ENCODE peak calls at places on chromosomes 4 and X, in nine cellular contexts. One of them, this sample, is unnamed.

GRCh38 chr4:168654206-168655174 is 157.6 kb downstream of the PALLD start:
- DNase-seq in activated T-cell treated with anti-CD3 and anti-CD28 coated beads for 24 hours: no peak
- DNase-seq in MG63: no peak
- DNase-seq in upper lobe of right lung: no peak
- DNase-seq in GM10248: no peak
- DNase-seq in RPMI8226: peak; percentile 3
- DNase-seq in GM04504: no peak
- DNase-seq in right atrium auricular region: no peak
- DNase-seq in NB4: no peak
- DNase-seq in this sample: no peak

GRCh38 chr4:70772929-70773555 is 51.3 kb downstream of the RUFY3 start:
- DNase-seq in activated T-cell treated with anti-CD3 and anti-CD28 coated beads for 24 hours: no peak
- DNase-seq in RPMI8226: no peak
- DNase-seq in upper lobe of right lung: no peak
- DNase-seq in right atrium auricular region: no peak
- DNase-seq in GM04504: no peak
- DNase-seq in NB4: peak; percentile 4
- DNase-seq in GM10248: peak; percentile 47
- DNase-seq in MG63: no peak
- DNase-seq in this sample: no peak

GRCh38 chr4:9880411-9881197 is 99.2 kb downstream of the DRD5 start:
- DNase-seq in activated T-cell treated with anti-CD3 and anti-CD28 coated beads for 24 hours: no peak
- DNase-seq in GM10248: no peak
- DNase-seq in NB4: no peak
- DNase-seq in MG63: no peak
- DNase-seq in RPMI8226: no peak
- DNase-seq in GM04504: no peak
- DNase-seq in upper lobe of right lung: no peak
- DNase-seq in right atrium auricular region: no peak
- DNase-seq in this sample: peak; percentile 38

GRCh38 chr4:152678841-152679240 is 956 bp downstream of the TMEM154 start:
- DNase-seq in RPMI8226: no peak
- DNase-seq in upper lobe of right lung: no peak
- DNase-seq in MG63: no peak
- DNase-seq in GM04504: no peak
- DNase-seq in activated T-cell treated with anti-CD3 and anti-CD28 coated beads for 24 hours: no peak
- DNase-seq in right atrium auricular region: no peak
- DNase-seq in NB4: peak; percentile 15
- DNase-seq in GM10248: no peak
- DNase-seq in this sample: no peak

GRCh38 chrX:41688835-41689234 is at the start of gene GPR34:
- DNase-seq in NB4: peak; percentile 9
- DNase-seq in GM10248: no peak
- DNase-seq in right atrium auricular region: no peak
- DNase-seq in upper lobe of right lung: no peak
- DNase-seq in GM04504: no peak
- DNase-seq in RPMI8226: no peak
- DNase-seq in activated T-cell treated with anti-CD3 and anti-CD28 coated beads for 24 hours: peak; percentile 6
- DNase-seq in MG63: no peak
- DNase-seq in this sample: no peak

GRCh38 chr4:179399054-179399782 is 1957.0 kb upstream of the AGA start:
- DNase-seq in GM10248: no peak
- DNase-seq in GM04504: no peak
- DNase-seq in RPMI8226: no peak
- DNase-seq in MG63: no peak
- DNase-seq in NB4: peak; percentile 45
- DNase-seq in upper lobe of right lung: no peak
- DNase-seq in activated T-cell treated with anti-CD3 and anti-CD28 coated beads for 24 hours: no peak
- DNase-seq in right atrium auricular region: no peak
- DNase-seq in this sample: no peak

GRCh38 chr4:15333692-15334633 is 93.9 kb upstream of the C1QTNF7 start:
- DNase-seq in RPMI8226: no peak
- DNase-seq in GM10248: no peak
- DNase-seq in MG63: no peak
- DNase-seq in activated T-cell treated with anti-CD3 and anti-CD28 coated beads for 24 hours: no peak
- DNase-seq in GM04504: no peak
- DNase-seq in upper lobe of right lung: no peak
- DNase-seq in NB4: no peak
- DNase-seq in right atrium auricular region: no peak
- DNase-seq in this sample: no peak

GRCh38 chrX:153830632-153831434 is 489 bp upstream of the PDZD4 start:
- DNase-seq in NB4: no peak
- DNase-seq in upper lobe of right lung: no peak
- DNase-seq in GM10248: peak; percentile 14
- DNase-seq in activated T-cell treated with anti-CD3 and anti-CD28 coated beads for 24 hours: no peak
- DNase-seq in RPMI8226: no peak
- DNase-seq in MG63: no peak
- DNase-seq in right atrium auricular region: no peak
- DNase-seq in GM04504: no peak
- DNase-seq in this sample: no peak

GRCh38 chr4:163548481-163549243 is 54.2 kb downstream of the TMA16 start:
- DNase-seq in GM04504: peak; percentile 22
- DNase-seq in upper lobe of right lung: no peak
- DNase-seq in activated T-cell treated with anti-CD3 and anti-CD28 coated beads for 24 hours: no peak
- DNase-seq in MG63: no peak
- DNase-seq in NB4: peak; percentile 59
- DNase-seq in GM10248: peak; percentile 37
- DNase-seq in right atrium auricular region: no peak
- DNase-seq in RPMI8226: peak; percentile 13
- DNase-seq in this sample: peak; percentile 79

GRCh38 chr4:52260507-52261302 is 209.6 kb downstream of the SPATA18 start:
- DNase-seq in right atrium auricular region: no peak
- DNase-seq in NB4: no peak
- DNase-seq in activated T-cell treated with anti-CD3 and anti-CD28 coated beads for 24 hours: no peak
- DNase-seq in GM10248: no peak
- DNase-seq in GM04504: no peak
- DNase-seq in upper lobe of right lung: no peak
- DNase-seq in RPMI8226: no peak
- DNase-seq in MG63: no peak
- DNase-seq in this sample: no peak

GRCh38 chr4:95049838-95050237 is 292.1 kb downstream of the BMPR1B start:
- DNase-seq in NB4: no peak
- DNase-seq in activated T-cell treated with anti-CD3 and anti-CD28 coated beads for 24 hours: no peak
- DNase-seq in upper lobe of right lung: no peak
- DNase-seq in RPMI8226: no peak
- DNase-seq in GM04504: no peak
- DNase-seq in MG63: peak; percentile 1
- DNase-seq in right atrium auricular region: no peak
- DNase-seq in GM10248: no peak
- DNase-seq in this sample: no peak

GRCh38 chrX:77431227-77431626 is 16.0 kb upstream of the FGF16 start:
- DNase-seq in activated T-cell treated with anti-CD3 and anti-CD28 coated beads for 24 hours: no peak
- DNase-seq in MG63: peak; percentile 19
- DNase-seq in upper lobe of right lung: no peak
- DNase-seq in GM04504: peak; percentile 69
- DNase-seq in right atrium auricular region: peak; percentile 60
- DNase-seq in GM10248: no peak
- DNase-seq in NB4: peak; percentile 88
- DNase-seq in RPMI8226: no peak
- DNase-seq in this sample: peak; percentile 91

GRCh38 chr4:68175562-68176155 is 46.0 kb upstream of the TMPRSS11F start:
- DNase-seq in right atrium auricular region: no peak
- DNase-seq in RPMI8226: peak; percentile 60
- DNase-seq in activated T-cell treated with anti-CD3 and anti-CD28 coated beads for 24 hours: peak; percentile 11
- DNase-seq in GM04504: peak; percentile 24
- DNase-seq in upper lobe of right lung: no peak
- DNase-seq in GM10248: peak; percentile 47
- DNase-seq in NB4: peak; percentile 65
- DNase-seq in MG63: peak; percentile 1
- DNase-seq in this sample: peak; percentile 93

GRCh38 chrX:12758291-12758690 is 32.9 kb upstream of the PRPS2 start:
- DNase-seq in GM10248: no peak
- DNase-seq in right atrium auricular region: no peak
- DNase-seq in RPMI8226: no peak
- DNase-seq in upper lobe of right lung: no peak
- DNase-seq in GM04504: no peak
- DNase-seq in MG63: no peak
- DNase-seq in activated T-cell treated with anti-CD3 and anti-CD28 coated beads for 24 hours: no peak
- DNase-seq in NB4: peak; percentile 11
- DNase-seq in this sample: peak; percentile 31

GRCh38 chrX:41889317-41890025 is 33.9 kb downstream of the CASK start:
- DNase-seq in MG63: no peak
- DNase-seq in upper lobe of right lung: no peak
- DNase-seq in right atrium auricular region: no peak
- DNase-seq in RPMI8226: no peak
- DNase-seq in NB4: no peak
- DNase-seq in GM10248: no peak
- DNase-seq in GM04504: no peak
- DNase-seq in activated T-cell treated with anti-CD3 and anti-CD28 coated beads for 24 hours: no peak
- DNase-seq in this sample: no peak

GRCh38 chr4:186486172-186486571 is 69.2 kb downstream of the MTNR1A start:
- DNase-seq in GM04504: no peak
- DNase-seq in NB4: no peak
- DNase-seq in right atrium auricular region: no peak
- DNase-seq in GM10248: no peak
- DNase-seq in MG63: peak; percentile 16
- DNase-seq in RPMI8226: no peak
- DNase-seq in activated T-cell treated with anti-CD3 and anti-CD28 coated beads for 24 hours: no peak
- DNase-seq in upper lobe of right lung: no peak
- DNase-seq in this sample: no peak

GRCh38 chr4:77142642-77143020 is 14.4 kb upstream of the CCNG2 start:
- DNase-seq in right atrium auricular region: no peak
- DNase-seq in upper lobe of right lung: no peak
- DNase-seq in RPMI8226: no peak
- DNase-seq in MG63: no peak
- DNase-seq in GM04504: no peak
- DNase-seq in NB4: no peak
- DNase-seq in activated T-cell treated with anti-CD3 and anti-CD28 coated beads for 24 hours: no peak
- DNase-seq in GM10248: no peak
- DNase-seq in this sample: no peak

GRCh38 chrX:52420824-52421443 is 52.1 kb downstream of the XAGE2 start:
- DNase-seq in upper lobe of right lung: no peak
- DNase-seq in GM10248: no peak
- DNase-seq in RPMI8226: no peak
- DNase-seq in GM04504: no peak
- DNase-seq in activated T-cell treated with anti-CD3 and anti-CD28 coated beads for 24 hours: no peak
- DNase-seq in NB4: peak; percentile 10
- DNase-seq in right atrium auricular region: no peak
- DNase-seq in MG63: no peak
- DNase-seq in this sample: no peak

GRCh38 chr4:71456841-71457240 is 118.0 kb downstream of the SLC4A4 start:
- DNase-seq in GM10248: no peak
- DNase-seq in activated T-cell treated with anti-CD3 and anti-CD28 coated beads for 24 hours: no peak
- DNase-seq in upper lobe of right lung: no peak
- DNase-seq in RPMI8226: no peak
- DNase-seq in GM04504: peak; percentile 86
- DNase-seq in NB4: peak; percentile 4
- DNase-seq in MG63: peak; percentile 60
- DNase-seq in right atrium auricular region: no peak
- DNase-seq in this sample: no peak

GRCh38 chrX:134186362-134187121 is 50.4 kb upstream of the CCDC160 start:
- DNase-seq in RPMI8226: peak; percentile 9
- DNase-seq in GM10248: peak; percentile 14
- DNase-seq in upper lobe of right lung: no peak
- DNase-seq in right atrium auricular region: no peak
- DNase-seq in MG63: no peak
- DNase-seq in activated T-cell treated with anti-CD3 and anti-CD28 coated beads for 24 hours: peak; percentile 36
- DNase-seq in GM04504: no peak
- DNase-seq in NB4: peak; percentile 60
- DNase-seq in this sample: peak; percentile 76

GRCh38 chrX:17375631-17376380 is 806 bp downstream of the NHS start:
- DNase-seq in GM10248: no peak
- DNase-seq in upper lobe of right lung: peak; percentile 64
- DNase-seq in NB4: no peak
- DNase-seq in RPMI8226: no peak
- DNase-seq in MG63: peak; percentile 34
- DNase-seq in GM04504: no peak
- DNase-seq in right atrium auricular region: no peak
- DNase-seq in activated T-cell treated with anti-CD3 and anti-CD28 coated beads for 24 hours: no peak
- DNase-seq in this sample: no peak

GRCh38 chrX:19194285-19195242 is 72.3 kb upstream of the ADGRG2 start:
- DNase-seq in right atrium auricular region: no peak
- DNase-seq in MG63: no peak
- DNase-seq in upper lobe of right lung: no peak
- DNase-seq in activated T-cell treated with anti-CD3 and anti-CD28 coated beads for 24 hours: no peak
- DNase-seq in GM04504: no peak
- DNase-seq in NB4: no peak
- DNase-seq in GM10248: no peak
- DNase-seq in RPMI8226: peak; percentile 16
- DNase-seq in this sample: no peak

GRCh38 chr4:8392591-8393190 is 47.8 kb downstream of the ACOX3 start:
- DNase-seq in NB4: peak; percentile 47
- DNase-seq in GM04504: no peak
- DNase-seq in RPMI8226: no peak
- DNase-seq in GM10248: no peak
- DNase-seq in activated T-cell treated with anti-CD3 and anti-CD28 coated beads for 24 hours: no peak
- DNase-seq in right atrium auricular region: no peak
- DNase-seq in MG63: no peak
- DNase-seq in upper lobe of right lung: no peak
- DNase-seq in this sample: no peak

GRCh38 chrX:136219893-136220292 is 31.3 kb downstream of the MAP7D3 start:
- DNase-seq in NB4: no peak
- DNase-seq in RPMI8226: no peak
- DNase-seq in MG63: no peak
- DNase-seq in GM04504: no peak
- DNase-seq in right atrium auricular region: no peak
- DNase-seq in GM10248: no peak
- DNase-seq in upper lobe of right lung: no peak
- DNase-seq in activated T-cell treated with anti-CD3 and anti-CD28 coated beads for 24 hours: no peak
- DNase-seq in this sample: no peak

GRCh38 chr4:5142726-5143125 is 91.4 kb downstream of the STK32B start:
- DNase-seq in RPMI8226: peak; percentile 9
- DNase-seq in right atrium auricular region: no peak
- DNase-seq in NB4: peak; percentile 70
- DNase-seq in MG63: peak; percentile 3
- DNase-seq in activated T-cell treated with anti-CD3 and anti-CD28 coated beads for 24 hours: no peak
- DNase-seq in upper lobe of right lung: no peak
- DNase-seq in GM04504: peak; percentile 23
- DNase-seq in GM10248: no peak
- DNase-seq in this sample: peak; percentile 25

GRCh38 chr4:140829825-140830224 is 73.6 kb upstream of the TBC1D9 start:
- DNase-seq in upper lobe of right lung: no peak
- DNase-seq in NB4: no peak
- DNase-seq in activated T-cell treated with anti-CD3 and anti-CD28 coated beads for 24 hours: no peak
- DNase-seq in MG63: no peak
- DNase-seq in right atrium auricular region: no peak
- DNase-seq in GM10248: peak; percentile 25
- DNase-seq in GM04504: no peak
- DNase-seq in RPMI8226: peak; percentile 64
- DNase-seq in this sample: no peak

GRCh38 chr4:83490876-83491450 is 6.1 kb upstream of the ABRAXAS1 start:
- DNase-seq in NB4: peak; percentile 53
- DNase-seq in upper lobe of right lung: no peak
- DNase-seq in GM04504: no peak
- DNase-seq in RPMI8226: peak; percentile 20
- DNase-seq in GM10248: peak; percentile 54
- DNase-seq in right atrium auricular region: no peak
- DNase-seq in MG63: no peak
- DNase-seq in activated T-cell treated with anti-CD3 and anti-CD28 coated beads for 24 hours: no peak
- DNase-seq in this sample: peak; percentile 67

GRCh38 chr4:173913496-173913895 is 370.0 kb downstream of the FBXO8 start:
- DNase-seq in NB4: no peak
- DNase-seq in GM10248: no peak
- DNase-seq in upper lobe of right lung: no peak
- DNase-seq in GM04504: no peak
- DNase-seq in right atrium auricular region: no peak
- DNase-seq in RPMI8226: no peak
- DNase-seq in activated T-cell treated with anti-CD3 and anti-CD28 coated beads for 24 hours: no peak
- DNase-seq in MG63: no peak
- DNase-seq in this sample: no peak

GRCh38 chr4:56305390-56305789 is 81.9 kb downstream of the AASDH start:
- DNase-seq in NB4: no peak
- DNase-seq in upper lobe of right lung: no peak
- DNase-seq in right atrium auricular region: no peak
- DNase-seq in MG63: no peak
- DNase-seq in GM04504: no peak
- DNase-seq in RPMI8226: peak; percentile 4
- DNase-seq in GM10248: no peak
- DNase-seq in activated T-cell treated with anti-CD3 and anti-CD28 coated beads for 24 hours: no peak
- DNase-seq in this sample: no peak

GRCh38 chrX:55111578-55112254 is 22.9 kb downstream of the PAGE2 start:
- DNase-seq in GM04504: no peak
- DNase-seq in NB4: no peak
- DNase-seq in GM10248: no peak
- DNase-seq in upper lobe of right lung: no peak
- DNase-seq in MG63: no peak
- DNase-seq in activated T-cell treated with anti-CD3 and anti-CD28 coated beads for 24 hours: no peak
- DNase-seq in right atrium auricular region: no peak
- DNase-seq in RPMI8226: no peak
- DNase-seq in this sample: no peak

GRCh38 chr4:115259651-115260050 is 146.2 kb upstream of the NDST4 start:
- DNase-seq in upper lobe of right lung: no peak
- DNase-seq in NB4: peak; percentile 24
- DNase-seq in MG63: no peak
- DNase-seq in RPMI8226: no peak
- DNase-seq in right atrium auricular region: no peak
- DNase-seq in GM04504: no peak
- DNase-seq in GM10248: no peak
- DNase-seq in activated T-cell treated with anti-CD3 and anti-CD28 coated beads for 24 hours: no peak
- DNase-seq in this sample: peak; percentile 33